ENCODE peak calls at places on chromosomes 16 and 17, in five cellular contexts. O, P, D, G and A are unnamed samples.
A peak's percentile ranks its signal among the peaks of the same experiment; 100 is the strongest.

GRCh38 chr17:74712301-74712700 is 422 bp downstream of the CD300LF start:
- DNase-seq in O (no peak), P (no peak), D (no peak), G (no peak), A (no peak)

GRCh38 chr17:17076066-17076465 is 33.8 kb downstream of the MPRIP start:
- DNase-seq in O (peak; percentile 15), P (no peak), D (no peak), G (no peak), A (peak; percentile 11)

GRCh38 chr16:17744903-17745581 is 274.3 kb upstream of the XYLT1 start:
- DNase-seq in O (no peak), P (no peak), D (no peak), G (no peak), A (no peak)

GRCh38 chr16:85173077-85173980 is 61.1 kb upstream of the CIBAR2 start:
- DNase-seq in O (peak; percentile 44), P (no peak), D (no peak), G (peak; percentile 96), A (no peak)

GRCh38 chr17:7656958-7657715 is 6.4 kb downstream of the ATP1B2 start:
- DNase-seq in O (no peak), P (no peak), D (no peak), G (no peak), A (no peak)

GRCh38 chr16:50986453-50986852 is 164.6 kb downstream of the SALL1 start:
- DNase-seq in O (no peak), P (no peak), D (no peak), G (no peak), A (no peak)

GRCh38 chr16:53147500-53148065 is 92.8 kb downstream of the CHD9 start:
- DNase-seq in O (no peak), P (no peak), D (no peak), G (peak; percentile 82), A (no peak)

GRCh38 chr17:57524790-57525543 is 220.1 kb downstream of the CCDC182 start:
- DNase-seq in O (no peak), P (no peak), D (no peak), G (no peak), A (no peak)

GRCh38 chr17:78343099-78343432 is 16.8 kb downstream of the SOCS3 start:
- DNase-seq in O (peak; percentile 81), P (peak; percentile 52), D (peak; percentile 73), G (peak; percentile 43), A (no peak)

GRCh38 chr17:7982171-7982570 is 20.2 kb upstream of the GUCY2D start:
- DNase-seq in O (no peak), P (no peak), D (no peak), G (peak; percentile 84), A (no peak)

GRCh38 chr17:34118564-34118963 is 136.5 kb upstream of the CCL2 start:
- DNase-seq in O (no peak), P (no peak), D (no peak), G (no peak), A (no peak)

GRCh38 chr17:73445466-73445865 is 133.7 kb upstream of the CDC42EP4 start:
- DNase-seq in O (no peak), P (no peak), D (no peak), G (no peak), A (no peak)

GRCh38 chr17:40177275-40177874 is at the start of gene RAPGEFL1:
- DNase-seq in O (peak; percentile 88), P (peak; percentile 87), D (no peak), G (peak; percentile 50), A (peak; percentile 95)

GRCh38 chr16:79714440-79714839 is 113.9 kb upstream of the MAF start:
- DNase-seq in O (no peak), P (no peak), D (no peak), G (no peak), A (no peak)

GRCh38 chr16:84574191-84574590 is 43.7 kb downstream of the COTL1 start:
- DNase-seq in O (no peak), P (no peak), D (no peak), G (no peak), A (no peak)

GRCh38 chr16:50245417-50246298 is 20.7 kb upstream of the ADCY7 start:
- DNase-seq in O (peak; percentile 77), P (peak; percentile 55), D (no peak), G (peak; percentile 91), A (peak; percentile 53)

GRCh38 chr16:8355714-8356113 is 234.6 kb downstream of the TMEM114 start:
- DNase-seq in O (no peak), P (no peak), D (no peak), G (no peak), A (no peak)

GRCh38 chr17:49210158-49211029 is at the start of the genes ABI3 and GNGT2:
- DNase-seq in O (peak; percentile 59), P (peak; percentile 37), D (no peak), G (no peak), A (no peak)

GRCh38 chr17:66567234-66568170 is 265.1 kb downstream of the PRKCA start:
- DNase-seq in O (peak; percentile 81), P (peak; percentile 89), D (no peak), G (peak; percentile 66), A (peak; percentile 92)

GRCh38 chr17:47800686-47801085 is 20.9 kb downstream of the OSBPL7 start:
- DNase-seq in O (no peak), P (no peak), D (no peak), G (no peak), A (no peak)

GRCh38 chr17:46029627-46030026 is 30.6 kb downstream of the STH start:
- DNase-seq in O (no peak), P (no peak), D (no peak), G (no peak), A (no peak)

GRCh38 chr16:85360323-85361277 is 248.3 kb upstream of the CIBAR2 start:
- DNase-seq in O (peak; percentile 68), P (peak; percentile 77), D (no peak), G (peak; percentile 79), A (peak; percentile 92)

GRCh38 chr17:7263071-7263800 is 958 bp upstream of the CLDN7 start:
- DNase-seq in O (peak; percentile 82), P (no peak), D (no peak), G (peak; percentile 32), A (peak; percentile 92)

GRCh38 chr17:66272699-66273390 is 29.6 kb upstream of the PRKCA start:
- DNase-seq in O (no peak), P (no peak), D (peak; percentile 70), G (peak; percentile 73), A (no peak)

GRCh38 chr17:17848311-17848710 is 11.5 kb upstream of the SREBF1 start:
- DNase-seq in O (no peak), P (no peak), D (no peak), G (no peak), A (no peak)

GRCh38 chr17:7838291-7839075 is 4.5 kb downstream of the KDM6B start:
- DNase-seq in O (no peak), P (no peak), D (no peak), G (no peak), A (no peak)

GRCh38 chr17:57442914-57443571 is 186.7 kb downstream of the MSI2 start:
- DNase-seq in O (no peak), P (peak; percentile 36), D (no peak), G (peak; percentile 53), A (no peak)

GRCh38 chr17:50514936-50515702 is 6.9 kb downstream of the MYCBPAP start:
- DNase-seq in O (no peak), P (no peak), D (no peak), G (peak; percentile 45), A (no peak)

GRCh38 chr16:30490210-30490609 is 17.7 kb downstream of the ITGAL start:
- DNase-seq in O (no peak), P (no peak), D (no peak), G (peak; percentile 97), A (no peak)

GRCh38 chr17:38619937-38620550 is 14.3 kb upstream of the SRCIN1 start:
- DNase-seq in O (no peak), P (no peak), D (no peak), G (no peak), A (no peak)

DNA sequence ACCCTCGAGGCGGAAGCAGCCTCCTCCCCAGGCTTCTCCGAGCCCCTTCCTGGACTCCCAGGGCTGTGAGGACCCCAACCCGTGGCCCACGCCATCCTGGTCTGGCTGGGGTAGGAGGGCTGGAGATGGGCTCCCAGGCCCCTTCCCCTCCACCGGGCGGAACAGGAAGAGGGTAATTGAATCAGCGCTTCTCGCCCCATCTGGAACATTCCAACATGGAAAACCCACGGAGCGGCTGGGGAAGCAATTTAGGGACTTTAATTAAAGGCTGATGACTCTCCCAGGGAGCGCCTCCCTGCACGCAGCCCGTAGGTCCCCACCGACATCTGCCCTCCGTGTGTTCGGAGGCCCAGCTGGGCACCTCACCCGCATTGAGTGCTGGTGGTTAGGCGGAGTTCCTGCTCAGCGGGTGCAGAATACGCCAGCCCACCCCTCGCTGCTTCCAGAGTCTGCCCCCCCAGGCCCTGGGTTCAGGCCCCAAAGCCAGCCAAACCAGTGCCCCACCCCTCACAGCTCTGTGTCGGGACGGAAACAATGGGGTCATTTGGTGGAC is 10.1 kb downstream of the HS3ST6 start:
- DNase-seq in O (no peak), P (no peak), D (no peak), G (no peak), A (no peak)
- H3K27me3 ChIP-seq in O (peaks cover 13% of the 10 kb centered on the region), P (peaks cover 79% of the 10 kb centered on the region), D (peaks cover 12% of the 10 kb centered on the region), G (peaks cover 8% of the 10 kb centered on the region), A (no peaks in the 10 kb centered on the region)

DNA sequence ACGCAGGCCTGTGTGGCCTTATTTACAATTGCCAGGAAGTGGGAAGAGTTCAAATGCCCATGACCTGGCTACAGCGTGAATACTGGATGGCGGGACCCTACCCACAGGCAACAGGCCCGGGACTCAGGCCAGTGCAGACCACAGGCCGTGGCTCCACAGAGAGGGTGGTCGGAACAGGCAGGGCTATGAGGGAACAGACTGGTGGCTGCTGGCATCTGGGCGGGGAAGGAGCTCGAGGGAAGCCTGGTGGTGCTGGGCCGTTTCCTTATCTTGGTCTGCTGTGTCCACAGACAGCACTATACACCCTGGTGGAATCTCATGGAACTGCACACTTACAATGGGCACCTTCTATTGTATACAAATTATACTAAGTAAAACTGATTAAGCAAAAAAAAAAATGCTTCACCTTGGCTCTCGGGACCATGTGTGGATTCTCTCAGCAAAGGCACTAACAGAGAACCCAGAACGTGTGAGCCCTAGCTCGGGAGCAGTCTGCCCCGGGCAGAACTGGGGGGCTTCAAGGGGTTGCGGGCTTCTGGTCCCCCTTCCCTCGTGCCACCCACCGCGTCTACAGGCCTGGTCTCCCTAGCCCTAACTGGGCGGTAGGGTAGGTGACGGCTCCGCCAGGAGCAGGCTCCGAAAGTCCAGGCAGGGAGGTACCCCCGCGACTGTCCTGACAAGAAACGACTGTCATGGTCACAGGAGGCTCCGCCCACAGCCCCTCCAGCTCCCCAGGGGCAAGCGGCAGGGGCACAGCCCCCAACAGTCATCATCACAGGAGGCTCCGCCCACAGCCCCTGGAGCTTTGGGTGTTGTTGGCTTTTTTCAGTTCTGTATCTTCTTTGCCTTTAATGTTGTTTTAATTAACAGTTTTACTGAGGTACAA is 21.8 kb downstream of the CEP131 start:
- DNase-seq in O (peak; percentile 63), P (peak; percentile 79), D (peak; percentile 3), G (peak; percentile 57), A (no peak)
- TF ChIP-seq CTCF in O (peak; percentile 64), P (peak; percentile 73), D (peak; percentile 68), G (peak; percentile 64), A (peak; percentile 74)

GRCh38 chr16:88452485-88453216 is 429 bp upstream of the ZFPM1 start:
- DNase-seq in O (peak; percentile 99), P (peak; percentile 99), D (peak; percentile 62), G (peak; percentile 80), A (peak; percentile 99)
- H3K27me3 ChIP-seq in O (no peaks in the 10 kb centered on the region), P (peaks cover 46% of the 10 kb centered on the region), D (no peaks in the 10 kb centered on the region), G (no peaks in the 10 kb centered on the region), A (no peaks in the 10 kb centered on the region)

GRCh38 chr16:4038448-4038847 is 77.8 kb downstream of the ADCY9 start:
- DNase-seq in O (no peak), P (no peak), D (no peak), G (no peak), A (no peak)
- TF ChIP-seq CTCF in O (no peak), P (no peak), D (no peak), G (no peak), A (no peak)